ENCODE peak calls at places on chromosomes 1 and 21, in seven cellular contexts. I, H, J, K, T, X and C are unnamed samples.

GRCh38 chr1:28160677-28161328 is 15.7 kb downstream of the PTAFR start:
- DNase-seq in T (no peak), I (no peak), H (peak), K (no peak), J (peak), X (no peak), C (no peak)

GRCh38 chr1:31497601-31498000 is 78.7 kb upstream of the TINAGL1 start:
- DNase-seq in H (no peak), K (no peak), J (peak), I (no peak), X (no peak), T (no peak), C (no peak)

GRCh38 chr1:59446257-59446901 is 149.5 kb downstream of the FGGY start:
- DNase-seq in T (no peak), J (peak), I (peak), H (peak), X (no peak), K (no peak), C (no peak)

GRCh38 chr1:1213153-1213918 is 617 bp downstream of the TNFRSF4 start:
- DNase-seq in T (no peak), I (no peak), K (no peak), H (no peak), X (no peak), J (no peak), C (no peak)

GRCh38 chr1:23809751-23810171 is 9.2 kb upstream of the GALE start:
- DNase-seq in J (peak), H (peak), K (peak), I (peak), T (peak), X (no peak), C (no peak)

GRCh38 chr1:58293388-58293787 is 253.1 kb downstream of the OMA1 start:
- DNase-seq in J (no peak), T (no peak), X (no peak), I (no peak), H (no peak), K (no peak), C (no peak)

GRCh38 chr1:228445867-228446584 is 29.4 kb upstream of the TRIM17 start:
- DNase-seq in X (no peak), K (peak), T (peak), I (peak), H (peak), J (peak), C (peak)

GRCh38 chr1:213492161-213493041 is 441.4 kb downstream of the RPS6KC1 start:
- DNase-seq in T (no peak), K (no peak), I (no peak), X (no peak), H (no peak), J (no peak), C (no peak)

GRCh38 chr21:33954395-33954794 is 38.8 kb upstream of the ATP5PO start:
- DNase-seq in H (no peak), I (no peak), T (no peak), J (no peak), K (no peak), X (no peak), C (no peak)
- H2BK5ac ChIP-seq in H (no peak), I (no peak), T (no peak), J (no peak), K (no peak), X (no peak), C (no peak)

DNA sequence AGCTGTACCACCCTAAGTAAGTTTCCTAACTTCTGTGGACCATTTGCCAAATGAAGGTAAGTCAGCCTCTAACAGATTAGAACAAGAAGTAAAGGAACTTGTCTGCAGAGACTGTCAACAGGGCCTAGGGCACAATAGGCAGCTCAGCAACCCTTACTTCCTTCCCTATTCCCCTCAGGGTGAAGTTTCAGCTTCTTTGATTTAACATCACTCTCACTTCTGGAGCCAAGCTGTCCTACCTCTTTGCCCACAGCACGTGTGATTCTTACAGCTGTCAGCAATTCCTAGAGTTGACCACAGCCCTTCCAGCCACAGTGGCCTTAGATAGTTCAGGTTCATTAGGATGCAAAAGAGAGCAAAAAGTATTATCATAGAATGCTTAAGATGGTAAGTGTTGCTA is 7.6 kb upstream of the EIF4G3 start:
- DNase-seq in J (no peak), X (no peak), I (no peak), K (no peak), H (no peak), T (no peak), C (no peak)
- H3K9ac ChIP-seq in J (no peak), X (no peak), I (no peak), K (no peak), H (no peak), T (no peak), C (no peak)

DNA sequence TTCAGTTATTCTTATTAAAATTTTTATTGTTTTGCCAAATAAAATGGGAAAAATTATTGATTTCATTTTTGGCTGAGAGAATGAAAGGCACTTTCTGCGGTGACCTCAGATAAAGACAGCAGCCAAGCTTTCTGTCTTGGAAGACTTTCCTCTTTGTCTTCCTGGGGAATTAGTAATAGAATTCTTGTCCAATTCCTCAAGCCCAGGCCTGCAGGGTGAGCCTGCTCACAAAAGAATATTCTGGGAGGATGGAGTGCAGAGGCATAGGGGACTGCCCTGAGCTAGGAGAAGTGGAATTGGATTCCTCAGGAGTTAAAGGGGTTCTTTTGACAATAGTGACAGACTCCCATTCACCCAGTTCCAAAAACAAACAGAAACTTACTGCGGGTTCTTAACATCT is 614.5 kb upstream of the ADGRL2 start:
- DNase-seq in I (no peak), H (no peak), X (no peak), K (no peak), T (peak), J (peak), C (no peak)
- H2BK5ac ChIP-seq in I (no peak), H (no peak), X (no peak), K (no peak), T (no peak), J (no peak), C (no peak)

DNA sequence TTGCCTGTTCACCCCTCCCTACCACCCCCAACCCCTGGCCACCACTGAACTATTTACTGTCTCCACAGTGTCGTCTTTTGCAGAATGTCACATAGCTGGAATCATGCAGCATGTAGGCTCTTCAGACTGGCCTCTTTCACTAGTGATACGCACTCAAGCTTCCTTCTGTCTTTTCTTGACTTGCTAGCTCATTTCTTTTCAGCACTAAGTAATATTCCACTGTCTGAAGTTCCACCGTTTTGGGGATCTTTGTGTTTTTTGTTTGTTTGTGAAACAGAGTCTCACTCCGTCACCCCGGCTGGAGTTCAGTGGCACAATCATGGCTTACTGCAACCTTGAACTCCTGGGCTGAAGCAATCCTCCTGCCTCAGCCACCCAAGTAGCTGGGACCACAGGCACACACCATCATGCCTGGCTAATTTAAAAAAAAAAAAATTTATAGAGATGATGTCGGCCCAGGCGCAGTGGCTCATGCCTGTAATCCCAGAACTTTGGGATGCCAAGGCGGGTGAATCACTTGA is 43.4 kb upstream of the SLC25A33 start:
- DNase-seq in K (no peak), H (no peak), X (no peak), J (no peak), T (no peak), I (no peak), C (no peak)
- H3K9ac ChIP-seq in K (no peak), H (no peak), X (no peak), J (no peak), T (no peak), I (no peak), C (no peak)

DNA sequence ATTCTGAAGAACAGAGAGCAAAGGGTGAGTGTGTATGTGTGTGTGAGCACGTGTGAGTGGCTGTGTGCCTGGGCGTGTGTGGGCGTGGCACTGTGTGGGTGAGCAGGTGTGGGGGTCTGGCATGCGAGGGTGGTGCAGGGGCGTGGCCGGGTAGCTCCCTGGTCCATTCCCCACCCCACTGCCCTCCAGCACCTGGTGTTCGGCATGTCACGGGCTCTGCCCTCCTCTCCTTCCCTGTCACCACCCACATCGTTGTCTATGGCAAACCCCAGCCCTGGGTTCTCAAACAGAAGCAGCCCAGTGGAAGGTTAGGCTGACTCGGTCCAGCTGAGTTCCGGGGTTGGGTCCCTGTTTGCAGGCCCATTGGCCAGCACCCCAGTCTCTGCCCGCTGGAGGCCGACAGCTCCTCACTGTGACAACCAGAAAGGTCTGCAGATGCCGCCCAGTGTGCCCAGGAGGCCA is 39.8 kb downstream of the UBE2G2 start:
- DNase-seq in J (no peak), H (no peak), T (no peak), X (no peak), K (peak), I (no peak), C (no peak)
- H2BK5ac ChIP-seq in J (no peak), H (no peak), T (no peak), X (no peak), K (no peak), I (no peak), C (no peak)

GRCh38 chr1:156708245-156708661 is 2.9 kb upstream of the CRABP2 start:
- DNase-seq in K (peak), J (no peak), I (peak), T (no peak), X (no peak), H (no peak), C (no peak)

GRCh38 chr1:156705918-156706646 is 699 bp upstream of the CRABP2 start:
- DNase-seq in I (peak), T (peak), X (peak), K (peak), H (peak), J (peak), C (peak)

GRCh38 chr1:156707486-156708244 is 2.3 kb upstream of the CRABP2 start:
- DNase-seq in K (peak), T (no peak), I (peak), X (no peak), H (peak), J (peak), C (no peak)

GRCh38 chr1:156706647-156707008 is 1.2 kb upstream of the CRABP2 start:
- DNase-seq in J (no peak), T (peak), I (peak), X (no peak), K (peak), H (peak), C (peak)

GRCh38 chr1:156707027-156707426 is 1.6 kb upstream of the CRABP2 start:
- DNase-seq in H (no peak), I (no peak), K (no peak), X (no peak), T (no peak), J (no peak), C (no peak)
- H3K9ac ChIP-seq in H (peak), I (peak), K (peak), X (peak), T (no peak), J (no peak), C (peak)